ENCODE peak calls at places on chromosomes 12 and 14, in ten cellular contexts. One of them, this sample, is unnamed.
A peak's percentile ranks its signal among the peaks of the same experiment; 100 is the strongest.

GRCh38 chr12:118187746-118188390 is 51.9 kb downstream of the PEBP1 start:
- DNase-seq in HCT116: no peak
- DNase-seq in heart right ventricle: no peak
- DNase-seq in neural progenitor cell: no peak
- DNase-seq in gastrocnemius medialis: no peak
- DNase-seq in sigmoid colon: no peak
- DNase-seq in Peyer's patch: no peak
- DNase-seq in thoracic aorta: no peak
- DNase-seq in GM23248: no peak
- DNase-seq in left lung: no peak
- DNase-seq in this sample: no peak

GRCh38 chr14:86237733-86238132 is 707.8 kb downstream of the FLRT2 start:
- DNase-seq in gastrocnemius medialis: no peak
- DNase-seq in Peyer's patch: no peak
- DNase-seq in sigmoid colon: no peak
- DNase-seq in neural progenitor cell: peak; percentile 43
- DNase-seq in GM23248: no peak
- DNase-seq in left lung: no peak
- DNase-seq in thoracic aorta: no peak
- DNase-seq in HCT116: no peak
- DNase-seq in heart right ventricle: no peak
- DNase-seq in this sample: no peak

GRCh38 chr14:36522347-36522971 is 2.4 kb upstream of the NKX2-1 start:
- DNase-seq in left lung: peak; percentile 67
- DNase-seq in GM23248: no peak
- DNase-seq in Peyer's patch: no peak
- DNase-seq in sigmoid colon: no peak
- DNase-seq in heart right ventricle: no peak
- DNase-seq in HCT116: no peak
- DNase-seq in gastrocnemius medialis: no peak
- DNase-seq in thoracic aorta: no peak
- DNase-seq in neural progenitor cell: peak; percentile 54
- DNase-seq in this sample: no peak

GRCh38 chr14:30034049-30034635 is 106.5 kb upstream of the PRKD1 start:
- DNase-seq in Peyer's patch: no peak
- DNase-seq in HCT116: no peak
- DNase-seq in GM23248: peak; percentile 42
- DNase-seq in neural progenitor cell: peak; percentile 30
- DNase-seq in gastrocnemius medialis: no peak
- DNase-seq in left lung: no peak
- DNase-seq in sigmoid colon: no peak
- DNase-seq in thoracic aorta: no peak
- DNase-seq in heart right ventricle: no peak
- DNase-seq in this sample: no peak

GRCh38 chr14:104467236-104467635 is 112.3 kb upstream of the C14orf180 start:
- DNase-seq in sigmoid colon: no peak
- DNase-seq in Peyer's patch: no peak
- DNase-seq in thoracic aorta: no peak
- DNase-seq in neural progenitor cell: no peak
- DNase-seq in gastrocnemius medialis: no peak
- DNase-seq in HCT116: no peak
- DNase-seq in left lung: no peak
- DNase-seq in GM23248: no peak
- DNase-seq in heart right ventricle: no peak
- DNase-seq in this sample: no peak

GRCh38 chr14:75978249-75978731 is 3.5 kb downstream of the TGFB3 start:
- DNase-seq in Peyer's patch: peak; percentile 46
- DNase-seq in thoracic aorta: no peak
- DNase-seq in HCT116: no peak
- DNase-seq in gastrocnemius medialis: peak; percentile 23
- DNase-seq in sigmoid colon: peak; percentile 63
- DNase-seq in heart right ventricle: no peak
- DNase-seq in GM23248: peak; percentile 12
- DNase-seq in left lung: no peak
- DNase-seq in neural progenitor cell: no peak
- DNase-seq in this sample: peak; percentile 20

GRCh38 chr12:124471828-124472227 is 95.6 kb downstream of the NCOR2 start:
- DNase-seq in GM23248: no peak
- DNase-seq in left lung: no peak
- DNase-seq in HCT116: no peak
- DNase-seq in thoracic aorta: no peak
- DNase-seq in neural progenitor cell: no peak
- DNase-seq in Peyer's patch: no peak
- DNase-seq in heart right ventricle: no peak
- DNase-seq in sigmoid colon: no peak
- DNase-seq in gastrocnemius medialis: no peak
- DNase-seq in this sample: no peak

GRCh38 chr14:105021656-105022275 is 883 bp upstream of the CDCA4 start:
- DNase-seq in neural progenitor cell: peak; percentile 76
- DNase-seq in sigmoid colon: no peak
- DNase-seq in HCT116: peak; percentile 57
- DNase-seq in heart right ventricle: no peak
- DNase-seq in gastrocnemius medialis: no peak
- DNase-seq in Peyer's patch: peak; percentile 51
- DNase-seq in left lung: no peak
- DNase-seq in thoracic aorta: no peak
- DNase-seq in GM23248: peak; percentile 50
- DNase-seq in this sample: peak; percentile 56

GRCh38 chr12:133057446-133057845 is 20.1 kb downstream of the ZNF84 start:
- DNase-seq in neural progenitor cell: no peak
- DNase-seq in thoracic aorta: no peak
- DNase-seq in heart right ventricle: no peak
- DNase-seq in Peyer's patch: no peak
- DNase-seq in left lung: no peak
- DNase-seq in HCT116: no peak
- DNase-seq in GM23248: peak; percentile 4
- DNase-seq in gastrocnemius medialis: no peak
- DNase-seq in sigmoid colon: no peak
- DNase-seq in this sample: no peak

GRCh38 chr14:23589606-23590005 is 11.0 kb upstream of the JPH4 start:
- DNase-seq in Peyer's patch: no peak
- DNase-seq in left lung: no peak
- DNase-seq in thoracic aorta: no peak
- DNase-seq in HCT116: no peak
- DNase-seq in sigmoid colon: peak; percentile 38
- DNase-seq in neural progenitor cell: no peak
- DNase-seq in heart right ventricle: no peak
- DNase-seq in GM23248: no peak
- DNase-seq in gastrocnemius medialis: no peak
- DNase-seq in this sample: no peak

GRCh38 chr14:60753264-60754126 is 18.9 kb downstream of the MNAT1 start:
- DNase-seq in Peyer's patch: peak; percentile 34
- DNase-seq in HCT116: no peak
- DNase-seq in thoracic aorta: no peak
- DNase-seq in sigmoid colon: no peak
- DNase-seq in gastrocnemius medialis: no peak
- DNase-seq in neural progenitor cell: no peak
- DNase-seq in GM23248: no peak
- DNase-seq in left lung: no peak
- DNase-seq in heart right ventricle: no peak
- DNase-seq in this sample: peak; percentile 70

GRCh38 chr14:93941293-93941910 is 14.3 kb downstream of the FAM181A start:
- DNase-seq in HCT116: no peak
- DNase-seq in GM23248: no peak
- DNase-seq in left lung: peak; percentile 68
- DNase-seq in Peyer's patch: no peak
- DNase-seq in heart right ventricle: no peak
- DNase-seq in neural progenitor cell: no peak
- DNase-seq in sigmoid colon: no peak
- DNase-seq in thoracic aorta: peak; percentile 30
- DNase-seq in gastrocnemius medialis: no peak
- DNase-seq in this sample: no peak

GRCh38 chr14:32050839-32051238 is 26.3 kb upstream of the ARHGAP5 start:
- DNase-seq in thoracic aorta: no peak
- DNase-seq in GM23248: no peak
- DNase-seq in neural progenitor cell: no peak
- DNase-seq in heart right ventricle: no peak
- DNase-seq in left lung: no peak
- DNase-seq in Peyer's patch: no peak
- DNase-seq in gastrocnemius medialis: no peak
- DNase-seq in HCT116: no peak
- DNase-seq in sigmoid colon: no peak
- DNase-seq in this sample: no peak

GRCh38 chr14:101761032-101761880 is at the start of gene PPP2R5C:
- DNase-seq in gastrocnemius medialis: peak; percentile 91
- DNase-seq in HCT116: peak; percentile 62
- DNase-seq in sigmoid colon: peak; percentile 97
- DNase-seq in thoracic aorta: peak; percentile 77
- DNase-seq in neural progenitor cell: peak; percentile 96
- DNase-seq in left lung: peak; percentile 97
- DNase-seq in heart right ventricle: peak; percentile 94
- DNase-seq in GM23248: peak; percentile 97
- DNase-seq in Peyer's patch: peak; percentile 93
- DNase-seq in this sample: peak; percentile 88

GRCh38 chr14:37142835-37143499 is 29.4 kb downstream of the SLC25A21 start:
- DNase-seq in HCT116: no peak
- DNase-seq in thoracic aorta: no peak
- DNase-seq in Peyer's patch: no peak
- DNase-seq in left lung: no peak
- DNase-seq in neural progenitor cell: peak; percentile 8
- DNase-seq in sigmoid colon: no peak
- DNase-seq in gastrocnemius medialis: no peak
- DNase-seq in heart right ventricle: no peak
- DNase-seq in GM23248: peak; percentile 68
- DNase-seq in this sample: no peak

GRCh38 chr12:124007810-124008570 is 35.0 kb downstream of the ZNF664 start:
- DNase-seq in heart right ventricle: no peak
- DNase-seq in HCT116: no peak
- DNase-seq in Peyer's patch: no peak
- DNase-seq in sigmoid colon: no peak
- DNase-seq in GM23248: peak; percentile 44
- DNase-seq in thoracic aorta: no peak
- DNase-seq in left lung: no peak
- DNase-seq in gastrocnemius medialis: no peak
- DNase-seq in neural progenitor cell: no peak
- DNase-seq in this sample: no peak

GRCh38 chr14:90574640-90575131 is 177.9 kb downstream of the CALM1 start:
- DNase-seq in GM23248: no peak
- DNase-seq in sigmoid colon: no peak
- DNase-seq in heart right ventricle: peak; percentile 71
- DNase-seq in left lung: peak; percentile 49
- DNase-seq in Peyer's patch: no peak
- DNase-seq in HCT116: no peak
- DNase-seq in gastrocnemius medialis: peak; percentile 75
- DNase-seq in neural progenitor cell: no peak
- DNase-seq in thoracic aorta: no peak
- DNase-seq in this sample: no peak

GRCh38 chr14:75660238-75660629 is 442 bp downstream of the ERG28 start:
- DNase-seq in thoracic aorta: no peak
- DNase-seq in neural progenitor cell: no peak
- DNase-seq in gastrocnemius medialis: no peak
- DNase-seq in GM23248: peak; percentile 5
- DNase-seq in heart right ventricle: no peak
- DNase-seq in sigmoid colon: no peak
- DNase-seq in left lung: no peak
- DNase-seq in Peyer's patch: no peak
- DNase-seq in HCT116: no peak
- DNase-seq in this sample: no peak

GRCh38 chr12:128982134-128982533 is 128.9 kb downstream of the GLT1D1 start:
- DNase-seq in thoracic aorta: no peak
- DNase-seq in heart right ventricle: no peak
- DNase-seq in HCT116: no peak
- DNase-seq in Peyer's patch: no peak
- DNase-seq in neural progenitor cell: no peak
- DNase-seq in sigmoid colon: no peak
- DNase-seq in GM23248: no peak
- DNase-seq in left lung: no peak
- DNase-seq in gastrocnemius medialis: no peak
- DNase-seq in this sample: no peak

GRCh38 chr14:49019467-49020100 is 566.6 kb downstream of the RPS29 start:
- DNase-seq in left lung: no peak
- DNase-seq in neural progenitor cell: no peak
- DNase-seq in heart right ventricle: no peak
- DNase-seq in Peyer's patch: peak; percentile 17
- DNase-seq in GM23248: no peak
- DNase-seq in thoracic aorta: no peak
- DNase-seq in sigmoid colon: no peak
- DNase-seq in gastrocnemius medialis: no peak
- DNase-seq in HCT116: no peak
- DNase-seq in this sample: no peak
- H3K4me3 ChIP-seq in left lung: no peak overlapping the region
- H3K4me3 ChIP-seq in neural progenitor cell: no peak overlapping the region
- H3K4me3 ChIP-seq in heart right ventricle: no peak overlapping the region
- H3K4me3 ChIP-seq in Peyer's patch: no peak overlapping the region
- H3K4me3 ChIP-seq in GM23248: no peak overlapping the region
- H3K4me3 ChIP-seq in thoracic aorta: no peak overlapping the region
- H3K4me3 ChIP-seq in sigmoid colon: no peak overlapping the region
- H3K4me3 ChIP-seq in gastrocnemius medialis: no peak overlapping the region
- H3K4me3 ChIP-seq in HCT116: no peak overlapping the region
- H3K4me3 ChIP-seq in this sample: no peak overlapping the region

GRCh38 chr14:34465069-34465859 is 3.2 kb upstream of the SPTSSA start:
- DNase-seq in Peyer's patch: no peak
- DNase-seq in GM23248: peak; percentile 10
- DNase-seq in thoracic aorta: no peak
- DNase-seq in gastrocnemius medialis: no peak
- DNase-seq in neural progenitor cell: peak; percentile 9
- DNase-seq in HCT116: no peak
- DNase-seq in heart right ventricle: no peak
- DNase-seq in sigmoid colon: no peak
- DNase-seq in left lung: no peak
- DNase-seq in this sample: peak; percentile 91
- H3K27ac ChIP-seq in Peyer's patch: peak overlapping the region; percentile 9
- H3K27ac ChIP-seq in GM23248: no peak overlapping the region
- H3K27ac ChIP-seq in thoracic aorta: no peak overlapping the region
- H3K27ac ChIP-seq in gastrocnemius medialis: no peak overlapping the region
- H3K27ac ChIP-seq in neural progenitor cell: no peak overlapping the region
- H3K27ac ChIP-seq in HCT116: no peak overlapping the region
- H3K27ac ChIP-seq in heart right ventricle: no peak overlapping the region
- H3K27ac ChIP-seq in sigmoid colon: no peak overlapping the region
- H3K27ac ChIP-seq in left lung: peak overlapping the region; percentile 35
- H3K27ac ChIP-seq in this sample: peak overlapping the region; percentile 16

GRCh38 chr12:92905811-92906554 is 23.1 kb downstream of the EEA1 start:
- DNase-seq in gastrocnemius medialis: peak; percentile 38
- DNase-seq in left lung: no peak
- DNase-seq in thoracic aorta: no peak
- DNase-seq in neural progenitor cell: no peak
- DNase-seq in sigmoid colon: no peak
- DNase-seq in Peyer's patch: no peak
- DNase-seq in HCT116: no peak
- DNase-seq in GM23248: no peak
- DNase-seq in heart right ventricle: no peak
- DNase-seq in this sample: no peak
- H3K4me1 ChIP-seq in gastrocnemius medialis: peaks cover 30% of the 10 kb centered on the region
- H3K4me1 ChIP-seq in left lung: no peaks in the 10 kb centered on the region
- H3K4me1 ChIP-seq in thoracic aorta: peaks cover 10% of the 10 kb centered on the region
- H3K4me1 ChIP-seq in neural progenitor cell: no peaks in the 10 kb centered on the region
- H3K4me1 ChIP-seq in sigmoid colon: no peaks in the 10 kb centered on the region
- H3K4me1 ChIP-seq in Peyer's patch: peaks cover 6% of the 10 kb centered on the region
- H3K4me1 ChIP-seq in HCT116: no peaks in the 10 kb centered on the region
- H3K4me1 ChIP-seq in GM23248: no peaks in the 10 kb centered on the region
- H3K4me1 ChIP-seq in heart right ventricle: peaks cover 5% of the 10 kb centered on the region
- H3K4me1 ChIP-seq in this sample: no peaks in the 10 kb centered on the region

GRCh38 chr12:91104812-91105466 is 6.4 kb downstream of the LUM start:
- DNase-seq in sigmoid colon: no peak
- DNase-seq in neural progenitor cell: no peak
- DNase-seq in HCT116: no peak
- DNase-seq in Peyer's patch: no peak
- DNase-seq in left lung: no peak
- DNase-seq in GM23248: no peak
- DNase-seq in thoracic aorta: no peak
- DNase-seq in heart right ventricle: no peak
- DNase-seq in gastrocnemius medialis: no peak
- DNase-seq in this sample: no peak
- H3K4me3 ChIP-seq in sigmoid colon: no peak overlapping the region
- H3K4me3 ChIP-seq in neural progenitor cell: no peak overlapping the region
- H3K4me3 ChIP-seq in HCT116: no peak overlapping the region
- H3K4me3 ChIP-seq in Peyer's patch: no peak overlapping the region
- H3K4me3 ChIP-seq in left lung: peak overlapping the region; percentile 8
- H3K4me3 ChIP-seq in GM23248: no peak overlapping the region
- H3K4me3 ChIP-seq in thoracic aorta: no peak overlapping the region
- H3K4me3 ChIP-seq in heart right ventricle: peak overlapping the region; percentile 39
- H3K4me3 ChIP-seq in gastrocnemius medialis: no peak overlapping the region
- H3K4me3 ChIP-seq in this sample: no peak overlapping the region